ENCODE peak calls at places on chromosomes 4 and X, in four cellular contexts. Q is mesenchymal stem cell, L is IMR-90, Y is neuronal stem cell. X is an unnamed sample.
A peak's percentile ranks its signal among the peaks of the same experiment; 100 is the strongest.

GRCh38 chr4:122012735-122013134 is 60.9 kb upstream of the TRPC3 start:
- DNase-seq in Y (no peak), L (peak; percentile 55), Q (peak; percentile 39), X (no peak)

GRCh38 chr4:120922390-120923200 is at the start of gene PRDM5:
- DNase-seq in L (peak; percentile 40), Y (peak; percentile 64), Q (peak; percentile 60), X (peak; percentile 71)

GRCh38 chrX:311156-312129 is 7.2 kb downstream of the GTPBP6 start:
- DNase-seq in Y (no peak), Q (no peak), L (no peak), X (no peak)

GRCh38 chr4:128709268-128709667 is 100.2 kb upstream of the JADE1 start:
- DNase-seq in Y (no peak), Q (no peak), L (no peak), X (no peak)

GRCh38 chrX:9503261-9503660 is 38.4 kb downstream of the TBL1X start:
- DNase-seq in Q (no peak), L (no peak), Y (no peak), X (no peak)

GRCh38 chr4:122700178-122700725 is 32.3 kb upstream of the BBS12 start:
- DNase-seq in Q (peak; percentile 31), Y (no peak), L (peak; percentile 65), X (no peak)

GRCh38 chr4:94642561-94642866 is 115.2 kb upstream of the BMPR1B start:
- DNase-seq in Q (no peak), L (peak; percentile 5), Y (no peak), X (no peak)

GRCh38 chrX:108736509-108737479 is at the start of gene IRS4:
- DNase-seq in Y (peak; percentile 90), L (no peak), Q (peak; percentile 11), X (peak; percentile 47)

GRCh38 chrX:109936114-109936513 is 66.8 kb upstream of the TMEM164 start:
- DNase-seq in Q (no peak), L (peak; percentile 27), Y (no peak), X (no peak)

GRCh38 chr4:18075823-18076433 is 54.4 kb upstream of the LCORL start:
- DNase-seq in Q (no peak), Y (no peak), L (peak; percentile 12), X (peak; percentile 12)

GRCh38 chrX:45801554-45801953 is 600.9 kb upstream of the DIPK2B start:
- DNase-seq in Y (no peak), L (peak; percentile 34), Q (peak; percentile 46), X (no peak)

GRCh38 chrX:91311969-91312368 is 122.7 kb upstream of the PABPC5 start:
- DNase-seq in Q (no peak), Y (no peak), L (no peak), X (no peak)

GRCh38 chr4:73599182-73599581 is 21.1 kb downstream of the RASSF6 start:
- DNase-seq in Y (no peak), L (peak; percentile 73), Q (peak; percentile 90), X (peak; percentile 90)

GRCh38 chr4:4762300-4762699 is 97.2 kb upstream of the MSX1 start:
- DNase-seq in Y (no peak), L (no peak), Q (no peak), X (no peak)

GRCh38 chr4:76704133-76704881 is 193.6 kb downstream of the SOWAHB start:
- DNase-seq in Y (no peak), L (peak; percentile 81), Q (peak; percentile 76), X (peak; percentile 69)

GRCh38 chr4:74444891-74445642 is at the start of gene AREG:
- DNase-seq in Q (peak; percentile 75), Y (peak; percentile 45), L (peak; percentile 41), X (peak; percentile 47)

GRCh38 chr4:185825737-185826136 is 13.7 kb upstream of the SORBS2 start:
- DNase-seq in L (no peak), Y (no peak), Q (no peak), X (no peak)

GRCh38 chrX:31039327-31039711 is 32.5 kb downstream of the FTHL17 start:
- DNase-seq in Q (no peak), Y (no peak), L (no peak), X (no peak)

GRCh38 chr4:96839441-96839840 is 999.5 kb downstream of the PDHA2 start:
- DNase-seq in Q (no peak), L (no peak), Y (no peak), X (no peak)

GRCh38 chr4:81913427-81913878 is 441.7 kb upstream of the RASGEF1B start:
- DNase-seq in L (peak; percentile 31), Y (peak; percentile 71), Q (peak; percentile 10), X (peak; percentile 57)

DNA sequence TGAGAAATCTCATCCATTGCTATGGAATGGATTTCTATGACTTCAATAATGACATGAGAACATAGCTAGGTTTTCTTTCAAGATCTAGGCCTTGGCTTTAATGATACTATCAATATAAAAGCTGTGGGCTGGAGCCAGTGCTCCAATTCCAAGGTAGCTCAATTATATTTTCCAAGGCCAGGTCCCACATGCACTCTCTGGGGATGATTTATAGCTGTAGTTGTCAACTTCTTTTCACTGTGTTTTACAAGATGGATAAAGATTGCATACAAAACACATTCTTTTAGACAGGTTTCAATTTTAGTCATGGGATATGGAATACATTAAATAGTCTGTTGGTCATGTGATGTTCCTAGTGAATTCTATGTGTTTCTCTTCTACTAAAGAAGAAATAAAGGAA is 156.7 kb downstream of the DCAF12L1 start:
- DNase-seq in L (no peak), Y (no peak), Q (no peak), X (no peak)
- H3K27me3 ChIP-seq in L (no peaks in the 10 kb centered on the region), Y (no peaks in the 10 kb centered on the region), Q (no peaks in the 10 kb centered on the region), X (no peaks in the 10 kb centered on the region)

GRCh38 chrX:39629001-39629400 is 468.8 kb downstream of the BCOR start:
- DNase-seq in Q (no peak), Y (no peak), L (no peak), X (no peak)
- H4K91ac ChIP-seq in Q (no peak overlapping the region), Y (no peak overlapping the region), L (no peak overlapping the region), X (no peak overlapping the region)

DNA sequence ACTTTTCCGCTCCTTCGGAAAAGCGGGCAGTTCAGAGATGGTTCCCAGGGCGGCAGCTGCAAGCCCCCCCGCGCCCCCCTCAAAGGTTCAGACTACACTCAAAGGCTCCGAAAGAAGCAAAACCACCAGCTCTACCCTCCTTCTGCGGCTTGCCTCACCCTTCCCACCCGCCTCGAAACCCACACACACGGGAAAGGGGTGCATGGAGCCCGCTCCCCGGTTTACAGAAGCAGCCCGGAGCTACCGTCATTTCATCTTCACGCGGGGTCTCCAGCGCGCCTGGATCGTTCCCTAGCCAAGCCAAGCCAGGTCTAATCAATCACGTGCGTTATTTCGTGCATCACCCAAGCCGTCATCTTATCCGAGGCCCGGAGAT is 1.2 kb downstream of the NLGN4X start:
- DNase-seq in Y (peak; percentile 1), Q (no peak), L (no peak), X (no peak)
- H3K4ac ChIP-seq in Y (no peak overlapping the region), Q (no peak overlapping the region), L (no peak overlapping the region), X (no peak overlapping the region)

GRCh38 chrX:69232945-69233344 is 67.7 kb upstream of the PJA1 start:
- DNase-seq in L (no peak), Y (no peak), Q (no peak), X (no peak)
- H3K27me3 ChIP-seq in L (peaks cover 19% of the 10 kb centered on the region), Y (no peaks in the 10 kb centered on the region), Q (peaks cover 46% of the 10 kb centered on the region), X (no peaks in the 10 kb centered on the region)

X was measured in trophoblast cell.